ENCODE peak calls at places on chromosomes 6 and 20, in four cellular contexts. J is upper lobe of right lung; F is CD4-positive, alpha-beta T cell; C is brain microvascular endothelial cell. Y is an unnamed sample.

GRCh38 chr6:26351544-26351953 is 13.4 kb upstream of the BTN3A2 start:
- DNase-seq in F (no peak), C (peak), J (no peak), Y (no peak)

GRCh38 chr6:115891704-115892225 is 168.9 kb downstream of the FRK start:
- DNase-seq in C (no peak), F (no peak), J (no peak), Y (no peak)

GRCh38 chr20:1341561-1342265 is 12.8 kb upstream of the SDCBP2 start:
- DNase-seq in J (no peak), F (no peak), C (peak), Y (no peak)

GRCh38 chr6:143727035-143727434 is 49.3 kb downstream of the PHACTR2 start:
- DNase-seq in C (no peak), J (no peak), F (no peak), Y (no peak)

GRCh38 chr20:18132663-18133062 is 5.0 kb upstream of the KAT14 start:
- DNase-seq in J (no peak), F (no peak), C (no peak), Y (no peak)

GRCh38 chr6:164763788-164764187 is 545.6 kb downstream of the C6orf118 start:
- DNase-seq in C (no peak), J (no peak), F (no peak), Y (no peak)

GRCh38 chr20:9043364-9043763 is 25.5 kb upstream of the PLCB4 start:
- DNase-seq in F (no peak), C (no peak), J (no peak), Y (no peak)

GRCh38 chr6:34237722-34238506 is 1.2 kb downstream of the HMGA1 start:
- DNase-seq in C (no peak), F (peak), J (peak), Y (no peak)

GRCh38 chr6:17042422-17043147 is 59.3 kb upstream of the STMND1 start:
- DNase-seq in F (no peak), C (peak), J (no peak), Y (peak)

GRCh38 chr6:165664553-165665383 is 1.7 kb upstream of the PDE10A start:
- DNase-seq in C (no peak), J (no peak), F (no peak), Y (no peak)

GRCh38 chr6:149480502-149481280 is 4.1 kb downstream of the ZC3H12D start:
- DNase-seq in J (no peak), F (no peak), C (no peak), Y (no peak)

GRCh38 chr20:35093245-35093884 is 758 bp upstream of the TRPC4AP start:
- DNase-seq in J (no peak), C (peak), F (no peak), Y (no peak)

GRCh38 chr20:49684335-49684997 is 29.2 kb downstream of the B4GALT5 start:
- DNase-seq in C (no peak), J (peak), F (no peak), Y (no peak)

GRCh38 chr6:42819803-42820508 is 38.1 kb downstream of the BICRAL start:
- DNase-seq in J (no peak), F (no peak), C (no peak), Y (no peak)

GRCh38 chr6:34386316-34387137 is 5.9 kb downstream of the NUDT3 start:
- DNase-seq in J (no peak), C (peak), F (no peak), Y (no peak)

GRCh38 chr6:41653642-41654432 is 15.6 kb downstream of the MDFI start:
- DNase-seq in F (no peak), J (no peak), C (no peak), Y (no peak)

GRCh38 chr20:15235799-15236198 is 898.4 kb upstream of the FLRT3 start:
- DNase-seq in J (no peak), F (no peak), C (no peak), Y (no peak)

GRCh38 chr6:126112171-126112632 is 125.9 kb downstream of the TRMT11 start:
- DNase-seq in C (no peak), F (no peak), J (no peak), Y (no peak)

GRCh38 chr6:156189195-156189594 is 588.0 kb upstream of the ARID1B start:
- DNase-seq in J (no peak), F (no peak), C (no peak), Y (no peak)

GRCh38 chr6:30964075-30964474 is 19.4 kb upstream of the MUC21 start:
- DNase-seq in F (no peak), J (no peak), C (no peak), Y (no peak)

GRCh38 chr6:165630544-165630953 is 32.5 kb downstream of the PDE10A start:
- DNase-seq in F (no peak), J (no peak), C (no peak), Y (no peak)

DNA sequence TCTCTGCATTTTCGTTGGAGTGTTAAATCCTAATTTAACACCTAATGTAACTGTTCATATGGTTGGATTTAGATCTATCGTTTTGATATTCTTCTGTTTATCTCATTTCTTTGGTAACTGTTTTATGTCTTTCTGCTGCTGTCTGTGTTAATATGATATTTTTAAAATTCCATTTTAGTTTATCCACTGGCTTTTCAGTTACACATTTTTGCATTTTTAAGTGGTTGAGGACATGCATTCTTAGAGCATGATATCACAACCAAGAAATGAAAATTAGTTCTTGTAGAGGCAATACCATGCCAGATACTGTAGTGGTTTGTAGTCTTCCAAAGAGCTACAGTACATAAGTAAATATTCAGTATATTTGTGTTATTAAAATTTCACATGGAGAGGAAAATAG is 58.6 kb downstream of the LIN28B start:
- DNase-seq in F (no peak), J (no peak), C (no peak), Y (no peak)
- TF ChIP-seq CTCF in F (no peak), J (no peak), C (no peak), Y (no peak)

GRCh38 chr20:16571333-16571732 is 1.9 kb downstream of the KIF16B start:
- DNase-seq in F (no peak), C (no peak), J (no peak), Y (no peak)

GRCh38 chr20:16576219-16576618 is 3.0 kb upstream of the KIF16B start:
- DNase-seq in C (no peak), F (no peak), J (no peak), Y (no peak)

GRCh38 chr20:16574656-16575355 is 1.6 kb upstream of the KIF16B start:
- DNase-seq in J (peak), C (peak), F (peak), Y (no peak)

GRCh38 chr20:16575390-16576140 is 2.3 kb upstream of the KIF16B start:
- DNase-seq in J (no peak), F (no peak), C (no peak), Y (no peak)

DNA sequence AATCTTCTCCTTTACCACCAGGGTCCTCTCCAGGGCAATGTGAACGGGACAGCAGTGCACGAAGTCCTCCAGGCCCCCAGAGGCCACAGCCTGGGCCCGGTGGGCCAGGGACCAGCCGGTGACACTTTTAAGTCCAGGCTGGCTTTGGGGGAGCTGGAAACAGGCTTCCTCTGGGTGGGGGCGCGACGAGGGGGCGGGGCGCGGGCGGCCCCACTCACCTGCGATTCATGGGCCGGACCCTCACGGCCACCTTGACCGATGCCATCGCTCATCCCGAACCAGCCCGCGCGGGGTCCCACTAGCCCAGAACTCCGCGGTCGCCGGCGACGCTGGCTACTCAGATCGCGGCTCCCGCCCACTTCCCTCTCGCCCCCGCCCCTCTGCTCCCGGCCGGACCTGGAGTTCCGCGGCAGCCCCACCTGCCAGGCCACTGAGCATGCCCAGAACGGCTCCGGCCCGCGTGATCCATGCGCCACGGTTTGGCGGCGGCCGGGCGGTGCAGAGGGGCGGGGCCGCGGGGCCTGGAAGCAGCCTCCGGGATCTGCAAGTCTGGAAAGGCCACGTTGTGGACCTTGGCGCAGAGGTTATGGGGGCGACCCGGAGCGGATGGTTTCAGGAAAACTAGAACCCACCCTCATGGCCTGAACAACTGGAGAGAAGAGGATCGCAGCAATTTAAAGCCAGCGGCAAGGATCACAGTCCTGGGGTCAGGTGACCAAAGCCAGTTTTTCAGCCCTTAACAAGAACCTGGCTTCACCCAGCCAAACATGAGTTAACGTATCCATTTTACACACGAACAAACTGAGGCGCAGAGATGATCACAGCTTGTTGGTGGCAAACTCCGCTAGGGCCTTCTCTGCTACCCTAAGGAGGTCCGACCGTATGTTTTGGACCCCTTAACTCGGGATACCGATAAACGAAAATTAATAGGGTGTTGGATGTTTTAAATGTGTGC is at the start of gene KIF16B:
- DNase-seq in C (peak), J (peak), F (peak), Y (peak)
- TF ChIP-seq CTCF in C (no peak), J (peak), F (no peak), Y (no peak)

DNA sequence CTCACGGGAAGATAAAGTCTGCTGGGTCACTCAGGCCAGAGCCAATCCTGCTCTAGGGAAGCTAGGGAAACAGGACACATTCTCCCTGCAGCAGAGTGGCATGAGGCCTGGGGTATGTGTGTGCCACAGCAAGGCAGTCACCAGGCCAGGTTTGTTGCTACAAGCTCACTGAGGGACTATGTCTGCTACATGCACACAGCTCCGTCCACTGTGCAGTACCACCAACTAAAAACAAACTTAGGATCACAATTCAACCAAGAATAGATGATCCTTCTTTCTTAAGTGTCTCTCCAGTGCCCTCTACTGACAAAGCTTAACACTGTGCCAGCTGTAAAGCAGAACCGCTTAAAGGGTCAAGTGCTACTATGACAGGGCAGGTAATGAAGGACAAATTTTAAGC is 192.5 kb downstream of the PTPRK start:
- DNase-seq in J (no peak), C (no peak), F (no peak), Y (no peak)
- TF ChIP-seq CTCF in J (peak), C (peak), F (peak), Y (no peak)

GRCh38 chr20:37575884-37576283 is 48.2 kb upstream of the BLCAP start:
- DNase-seq in C (no peak), J (no peak), F (no peak), Y (no peak)
- TF ChIP-seq CTCF in C (no peak), J (no peak), F (no peak), Y (no peak)

GRCh38 chr6:119234457-119234856 is 115.1 kb downstream of the MAN1A1 start:
- DNase-seq in J (no peak), C (no peak), F (no peak), Y (no peak)

GRCh38 chr6:119233327-119233984 is 116.1 kb downstream of the MAN1A1 start:
- DNase-seq in J (no peak), C (no peak), F (no peak), Y (no peak)

GRCh38 chr6:119240257-119241123 is 109.1 kb downstream of the MAN1A1 start:
- DNase-seq in J (no peak), C (no peak), F (no peak), Y (no peak)

GRCh38 chr6:119234941-119235340 is 114.6 kb downstream of the MAN1A1 start:
- DNase-seq in C (no peak), F (no peak), J (no peak), Y (no peak)

DNA sequence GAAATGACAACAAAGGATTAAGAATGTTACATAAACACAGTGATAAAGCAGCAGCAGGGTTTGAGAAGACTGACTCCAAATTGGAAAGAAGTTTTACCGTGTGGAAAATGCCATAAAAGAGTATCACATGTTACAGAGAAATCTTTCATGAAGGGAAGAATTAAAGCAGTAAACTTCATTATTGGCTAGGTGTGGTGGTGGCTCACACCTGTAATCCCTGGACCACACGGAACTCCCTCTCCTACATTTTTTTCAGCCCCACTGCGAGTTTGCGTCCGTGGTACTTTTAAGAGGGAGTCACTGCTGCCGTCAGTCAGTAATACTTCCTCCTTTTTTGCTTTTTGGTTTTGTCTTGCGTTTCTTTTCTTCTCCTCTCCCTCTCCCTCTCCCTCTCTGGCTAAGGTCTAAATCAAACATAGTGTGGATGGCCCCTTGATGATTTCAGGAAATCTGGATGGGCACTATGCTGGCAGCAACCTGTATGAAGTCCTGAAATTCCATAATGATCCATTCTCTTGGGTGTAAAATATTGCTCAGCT is 112.3 kb downstream of the MAN1A1 start:
- DNase-seq in C (no peak), J (no peak), F (no peak), Y (no peak)
- TF ChIP-seq CTCF in C (no peak), J (no peak), F (no peak), Y (no peak)

GRCh38 chr20:63218701-63219446 is 2.9 kb upstream of the YTHDF1 start:
- DNase-seq in J (peak), F (no peak), C (no peak), Y (no peak)
- TF ChIP-seq CTCF in J (no peak), F (no peak), C (peak), Y (no peak)

Y was measured in omental fat pad.